ENCODE peak calls at places on chromosomes 6 and 20, in five cellular contexts. V is breast epithelium, K is sigmoid colon, T is HepG2, M is body of pancreas. C is an unnamed sample. For H3K4me1, the result is how much of the 10 kb centered on the place peaks cover.

GRCh38 chr6:30411515-30412207 is 66.7 kb downstream of the RPP21 start:
- DNase-seq in V (no peak), K (no peak), T (peak), M (peak), C (no peak)

GRCh38 chr20:5073154-5074049 is 46.4 kb downstream of the PCNA start:
- DNase-seq in V (peak), K (peak), T (peak), M (peak), C (peak)

GRCh38 chr20:5977223-5977622 is 26.8 kb downstream of the MCM8 start:
- DNase-seq in V (no peak), K (no peak), T (no peak), M (no peak), C (no peak)

GRCh38 chr6:105991561-105992314 is 94.4 kb upstream of the PRDM1 start:
- DNase-seq in V (no peak), K (peak), T (peak), M (peak), C (no peak)

GRCh38 chr20:45959956-45960630 is 11.9 kb downstream of the ZNF335 start:
- DNase-seq in V (no peak), K (peak), T (no peak), M (no peak), C (no peak)

GRCh38 chr20:40359127-40359892 is 329.7 kb downstream of the MAFB start:
- DNase-seq in V (no peak), K (no peak), T (no peak), M (no peak), C (no peak)

GRCh38 chr6:150537481-150537880 is 62.2 kb upstream of the PLEKHG1 start:
- DNase-seq in V (no peak), K (peak), T (no peak), M (no peak), C (no peak)

GRCh38 chr6:157075549-157076426 is 247.5 kb downstream of the TMEM242 start:
- DNase-seq in V (no peak), K (no peak), T (no peak), M (no peak), C (no peak)

GRCh38 chr20:2822073-2822472 is 5.9 kb downstream of the TMEM239 start:
- DNase-seq in V (peak), K (no peak), T (no peak), M (no peak), C (no peak)

GRCh38 chr20:41524980-41525613 is 93.1 kb downstream of the CHD6 start:
- DNase-seq in V (peak), K (peak), T (no peak), M (peak), C (peak)

GRCh38 chr6:22568854-22569253 is 512 bp upstream of the HDGFL1 start:
- DNase-seq in V (no peak), K (no peak), T (no peak), M (no peak), C (no peak)

GRCh38 chr6:3005077-3005476 is 5.4 kb downstream of the NQO2 start:
- DNase-seq in V (no peak), K (no peak), T (no peak), M (no peak), C (no peak)

GRCh38 chr6:45454008-45454911 is 76.5 kb upstream of the SUPT3H start:
- DNase-seq in V (no peak), K (no peak), T (no peak), M (no peak), C (no peak)

GRCh38 chr6:2579241-2579761 is 171.4 kb downstream of the MYLK4 start:
- DNase-seq in V (no peak), K (no peak), T (no peak), M (no peak), C (peak)

GRCh38 chr6:126027601-126028000 is 41.3 kb downstream of the TRMT11 start:
- DNase-seq in V (no peak), K (no peak), T (no peak), M (no peak), C (no peak)

GRCh38 chr6:56375806-56376205 is 128.4 kb upstream of the COL21A1 start:
- DNase-seq in V (no peak), K (no peak), T (no peak), M (no peak), C (no peak)

GRCh38 chr20:35616465-35617396 is 1.1 kb downstream of the SPAG4 start:
- DNase-seq in V (peak), K (peak), T (peak), M (peak), C (peak)

GRCh38 chr6:9482030-9482731 is 932.7 kb downstream of the TFAP2A start:
- DNase-seq in V (no peak), K (no peak), T (no peak), M (no peak), C (no peak)

GRCh38 chr6:124676033-124676432 is 286.2 kb upstream of the RNF217 start:
- DNase-seq in V (no peak), K (no peak), T (no peak), M (no peak), C (no peak)

GRCh38 chr20:4545526-4545925 is 176.2 kb upstream of the PRND start:
- DNase-seq in V (no peak), K (no peak), T (no peak), M (no peak), C (no peak)

GRCh38 chr20:3209946-3210317 is 634 bp downstream of the ITPA start:
- DNase-seq in V (no peak), K (no peak), T (no peak), M (no peak), C (no peak)

GRCh38 chr6:18293192-18293904 is 29.0 kb upstream of the DEK start:
- DNase-seq in V (no peak), K (no peak), T (peak), M (no peak), C (no peak)

GRCh38 chr6:100664274-100665040 is 199.7 kb upstream of the SIM1 start:
- DNase-seq in V (no peak), K (no peak), T (no peak), M (no peak), C (no peak)

GRCh38 chr6:4344317-4344899 is 209.0 kb upstream of the ECI2 start:
- DNase-seq in V (no peak), K (no peak), T (no peak), M (no peak), C (no peak)

GRCh38 chr6:92810913-92811312 is 608.4 kb downstream of the EPHA7 start:
- DNase-seq in V (no peak), K (no peak), T (peak), M (peak), C (no peak)

GRCh38 chr6:89347825-89348224 is 4.7 kb downstream of the UBE2J1 start:
- DNase-seq in V (no peak), K (no peak), T (no peak), M (no peak), C (no peak)

GRCh38 chr6:150343434-150343833 is 25.4 kb upstream of the IYD start:
- DNase-seq in V (no peak), K (no peak), T (no peak), M (no peak), C (no peak)

GRCh38 chr20:53654932-53655674 is 61.5 kb upstream of the ZNF217 start:
- DNase-seq in V (peak), K (no peak), T (no peak), M (no peak), C (peak)

GRCh38 chr6:37136821-37137200 is 33.1 kb upstream of the PIM1 start:
- DNase-seq in V (no peak), K (no peak), T (no peak), M (no peak), C (no peak)
- H3K4me3 ChIP-seq in V (no peak), K (no peak), T (peak), M (no peak), C (no peak)

DNA sequence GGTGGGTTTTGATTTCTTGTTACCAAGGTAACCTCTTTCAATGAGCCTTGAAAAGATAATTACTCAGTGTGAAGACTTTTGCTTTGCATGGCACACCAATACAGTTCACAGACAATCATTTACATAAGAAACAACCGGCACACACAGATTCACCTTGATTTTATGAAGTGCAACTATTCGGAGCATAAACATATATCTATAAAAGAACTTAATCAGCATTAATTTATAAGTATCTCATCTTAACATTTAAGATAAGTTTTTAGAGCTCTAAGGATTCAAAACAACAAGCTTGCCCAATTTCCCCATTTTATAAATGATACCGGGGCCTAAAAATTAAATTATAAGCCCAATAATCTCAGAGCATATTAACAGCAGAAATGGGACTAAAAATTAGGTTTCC is 85.9 kb upstream of the PCSK2 start:
- DNase-seq in V (no peak), K (no peak), T (no peak), M (no peak), C (no peak)
- H3K4me1 ChIP-seq in V (under half), K (under half), T (under half), M (under half), C (under half)

DNA sequence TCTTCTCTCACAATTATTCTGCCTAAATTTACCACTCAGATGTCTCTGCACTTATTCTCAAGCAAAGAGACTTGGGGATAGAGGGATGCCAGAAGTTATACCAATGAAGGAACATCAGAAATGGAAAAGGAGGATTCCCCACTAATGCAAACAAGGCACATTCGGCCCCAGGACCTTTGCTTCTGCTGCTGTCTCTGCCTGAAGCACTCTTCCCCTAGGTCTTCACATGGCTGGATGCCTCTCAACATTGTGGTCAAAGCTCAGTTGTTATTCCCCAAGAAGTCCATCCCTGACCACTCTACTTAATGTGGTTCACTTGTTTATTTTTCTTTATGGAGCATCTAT is 508.7 kb downstream of the DOK5 start:
- DNase-seq in V (no peak), K (no peak), T (no peak), M (no peak), C (no peak)
- TF ChIP-seq POLR2A in V (no peak), K (no peak), T (no peak), M (no peak), C (no peak)

GRCh38 chr6:166999145-166999844 is at the start of gene CEP43:
- DNase-seq in V (peak), K (peak), T (peak), M (peak), C (peak)
- H3K4me3 ChIP-seq in V (peak), K (peak), T (peak), M (peak), C (peak)

GRCh38 chr6:127921982-127922381 is 21.1 kb upstream of the THEMIS start:
- DNase-seq in V (no peak), K (no peak), T (no peak), M (no peak), C (no peak)
- H3K4me1 ChIP-seq in V (under half), K (under half), T (under half), M (under half), C (under half)

DNA sequence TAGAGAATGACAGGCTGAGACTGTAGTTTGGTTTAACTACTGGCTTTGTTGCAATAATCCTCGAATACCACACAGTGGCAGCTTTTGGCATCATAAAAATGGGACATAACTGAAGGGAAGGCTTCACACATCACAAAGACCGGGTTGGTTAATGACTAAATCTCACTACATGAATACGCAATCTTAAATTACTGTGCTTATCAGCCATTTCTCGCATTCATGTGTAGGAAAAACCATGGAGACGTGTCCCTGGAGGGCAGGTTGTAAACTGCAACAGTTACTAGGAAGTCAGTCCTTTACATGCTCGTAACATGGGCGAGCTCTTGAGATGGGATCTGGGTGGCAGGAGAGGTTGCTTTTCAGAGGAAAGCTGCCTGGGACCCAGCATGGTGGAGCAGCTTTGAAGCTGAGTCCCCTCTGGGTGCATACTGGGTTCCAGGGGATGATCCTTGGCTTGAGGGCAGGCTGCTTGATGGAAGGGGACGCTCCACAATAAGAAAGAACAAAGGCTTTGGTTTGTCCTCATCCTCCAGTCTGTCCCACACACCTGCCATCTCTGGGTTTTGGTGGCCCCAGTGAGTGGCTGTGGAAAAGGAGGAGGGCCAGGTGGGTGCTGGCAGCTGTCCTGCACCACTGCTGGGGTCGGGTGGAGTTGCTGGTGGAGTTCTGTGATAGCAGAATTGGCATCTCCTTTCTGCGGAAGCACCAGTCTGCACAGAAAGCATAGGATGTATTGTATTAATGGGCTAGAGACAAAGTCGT is 2.1 kb downstream of the RPS21 start:
- DNase-seq in V (no peak), K (no peak), T (no peak), M (no peak), C (no peak)
- TF ChIP-seq POLR2A in V (no peak), K (no peak), T (peak), M (no peak), C (no peak)

GRCh38 chr6:99426454-99426762 is 1.3 kb upstream of the PNISR start:
- DNase-seq in V (no peak), K (no peak), T (no peak), M (no peak), C (no peak)

GRCh38 chr6:99422912-99423311 is 2.2 kb downstream of the PNISR start:
- DNase-seq in V (no peak), K (no peak), T (no peak), M (no peak), C (no peak)

GRCh38 chr6:99424761-99425646 is at the start of gene PNISR:
- DNase-seq in V (peak), K (peak), T (peak), M (peak), C (peak)

GRCh38 chr6:99425647-99426453 is 742 bp upstream of the PNISR start:
- DNase-seq in V (peak), K (peak), T (peak), M (peak), C (peak)

GRCh38 chr6:99424022-99424421 is 1.1 kb downstream of the PNISR start:
- DNase-seq in V (no peak), K (no peak), T (no peak), M (no peak), C (no peak)
- H3K4me3 ChIP-seq in V (peak), K (peak), T (peak), M (peak), C (peak)

GRCh38 chr6:168250250-168250649 is 69.3 kb downstream of the DACT2 start:
- DNase-seq in V (peak), K (no peak), T (no peak), M (no peak), C (no peak)

GRCh38 chr6:168249746-168250145 is 69.8 kb downstream of the DACT2 start:
- DNase-seq in V (no peak), K (no peak), T (no peak), M (no peak), C (no peak)

GRCh38 chr6:168248148-168248620 is 71.4 kb downstream of the DACT2 start:
- DNase-seq in V (no peak), K (no peak), T (peak), M (no peak), C (no peak)

GRCh38 chr6:168244961-168245551 is 74.5 kb downstream of the DACT2 start:
- DNase-seq in V (no peak), K (no peak), T (peak), M (no peak), C (no peak)

GRCh38 chr6:168247456-168248147 is 72.0 kb downstream of the DACT2 start:
- DNase-seq in V (no peak), K (no peak), T (peak), M (peak), C (no peak)
- H3K4me1 ChIP-seq in V (under half), K (under half), T (half or more), M (under half), C (under half)

GRCh38 chr6:11280394-11280793 is 47.9 kb upstream of the NEDD9 start:
- DNase-seq in V (no peak), K (no peak), T (no peak), M (no peak), C (no peak)

GRCh38 chr6:11284996-11285395 is 52.5 kb upstream of the NEDD9 start:
- DNase-seq in V (no peak), K (no peak), T (no peak), M (no peak), C (no peak)

GRCh38 chr6:11283629-11284028 is 51.2 kb upstream of the NEDD9 start:
- DNase-seq in V (no peak), K (no peak), T (no peak), M (no peak), C (no peak)

GRCh38 chr6:11282875-11283274 is 50.4 kb upstream of the NEDD9 start:
- DNase-seq in V (no peak), K (no peak), T (no peak), M (no peak), C (no peak)

DNA sequence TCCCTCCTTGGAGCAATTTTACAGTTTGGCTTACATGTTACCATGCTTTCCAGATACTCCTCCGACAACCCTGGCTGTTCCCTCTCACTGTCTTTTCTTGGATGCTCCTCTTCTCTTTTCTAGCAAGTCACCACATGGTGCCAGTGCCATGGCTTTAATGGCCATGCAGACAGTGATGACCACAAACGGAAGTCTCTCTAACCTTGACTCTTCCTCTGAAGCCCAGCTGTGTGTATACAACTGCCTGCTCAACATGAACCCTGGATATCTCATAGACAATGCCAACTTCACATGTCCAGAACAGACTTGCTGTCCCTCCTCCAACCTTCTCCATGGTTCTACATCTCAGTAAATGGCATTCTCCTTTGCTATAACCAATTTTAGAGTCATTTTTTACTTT is 49.8 kb upstream of the NEDD9 start:
- DNase-seq in V (no peak), K (no peak), T (peak), M (no peak), C (no peak)
- TF ChIP-seq POLR2A in V (no peak), K (no peak), T (no peak), M (no peak), C (no peak)

GRCh38 chr20:32027653-32028052 is 17.4 kb downstream of the CCM2L start:
- DNase-seq in V (no peak), K (no peak), T (no peak), M (no peak), C (no peak)
- H3K4me3 ChIP-seq in V (no peak), K (no peak), T (no peak), M (no peak), C (no peak)